ENCODE peak calls at places on chromosomes 13 and 19, in five cellular contexts. X, J, V, R and Y are unnamed samples.

GRCh38 chr19:20999731-21000352 is 20.6 kb upstream of the ZNF430 start:
- DNase-seq in R (peak; percentile 77), X (peak; percentile 90), J (peak; percentile 91), V (peak; percentile 87), Y (peak; percentile 94)

GRCh38 chr13:43648733-43649132 is 138.0 kb downstream of the ENOX1 start:
- DNase-seq in R (no peak), X (no peak), V (peak; percentile 47), J (no peak), Y (no peak)

GRCh38 chr19:4908311-4908710 is 990 bp upstream of the UHRF1 start:
- DNase-seq in J (no peak), V (no peak), R (no peak), X (no peak), Y (no peak)

GRCh38 chr19:423691-424466 is 14.9 kb upstream of the C2CD4C start:
- DNase-seq in R (no peak), J (no peak), V (no peak), X (no peak), Y (no peak)

GRCh38 chr19:17797397-17798201 is 2.7 kb downstream of the B3GNT3 start:
- DNase-seq in X (peak; percentile 68), J (no peak), V (no peak), R (no peak), Y (no peak)

GRCh38 chr13:26971990-26972888 is 199.4 kb downstream of the USP12 start:
- DNase-seq in J (no peak), V (peak; percentile 45), R (no peak), X (peak; percentile 6), Y (peak; percentile 51)

GRCh38 chr19:10289836-10290438 is at the start of gene ICAM5:
- DNase-seq in X (peak; percentile 45), R (no peak), V (no peak), J (peak; percentile 73), Y (peak; percentile 49)

GRCh38 chr13:35733832-35734231 is 257.3 kb upstream of the MAB21L1 start:
- DNase-seq in R (no peak), X (no peak), V (peak; percentile 60), J (no peak), Y (no peak)

GRCh38 chr19:30881986-30882385 is 467.2 kb downstream of the TSHZ3 start:
- DNase-seq in V (no peak), X (no peak), J (no peak), R (no peak), Y (no peak)

GRCh38 chr19:15280048-15280725 is 47.9 kb upstream of the EPHX3 start:
- DNase-seq in X (no peak), V (no peak), J (no peak), R (no peak), Y (no peak)

GRCh38 chr19:18966304-18966703 is 25.3 kb upstream of the HOMER3 start:
- DNase-seq in J (no peak), V (no peak), R (no peak), X (no peak), Y (no peak)

GRCh38 chr13:44199627-44200207 is 173.9 kb upstream of the SERP2 start:
- DNase-seq in V (peak; percentile 48), J (no peak), R (no peak), X (no peak), Y (no peak)

GRCh38 chr13:33140161-33140560 is 123.9 kb downstream of the KL start:
- DNase-seq in R (no peak), V (no peak), X (no peak), J (no peak), Y (no peak)

GRCh38 chr13:74870865-74871264 is 611.1 kb downstream of the TBC1D4 start:
- DNase-seq in X (no peak), R (no peak), V (peak; percentile 32), J (no peak), Y (no peak)

GRCh38 chr13:23509781-23510543 is 60.2 kb upstream of the TNFRSF19 start:
- DNase-seq in X (no peak), V (peak; percentile 97), J (no peak), R (no peak), Y (no peak)

GRCh38 chr13:42575938-42576337 is 2.0 kb downstream of the TNFSF11 start:
- DNase-seq in R (no peak), J (no peak), V (no peak), X (no peak), Y (no peak)

GRCh38 chr19:610071-610800 is 20.6 kb downstream of the HCN2 start:
- DNase-seq in V (peak; percentile 17), R (no peak), X (peak; percentile 26), J (no peak), Y (peak; percentile 63)

GRCh38 chr19:45659096-45659729 is 8.8 kb upstream of the GIPR start:
- DNase-seq in J (no peak), V (no peak), R (no peak), X (no peak), Y (no peak)

GRCh38 chr13:94710881-94711560 is 1.3 kb downstream of the SOX21 start:
- DNase-seq in X (no peak), R (no peak), V (no peak), J (peak; percentile 45), Y (no peak)

GRCh38 chr19:54792814-54793213 is 10.6 kb upstream of the KIR2DL4 start:
- DNase-seq in X (no peak), R (no peak), J (no peak), V (no peak), Y (no peak)

GRCh38 chr13:111202149-111202548 is 87.0 kb downstream of the ARHGEF7 start:
- DNase-seq in V (no peak), J (no peak), X (no peak), R (no peak), Y (no peak)

GRCh38 chr13:24153347-24153746 is 7.2 kb upstream of the SPATA13 start:
- DNase-seq in R (no peak), J (no peak), X (no peak), V (no peak), Y (no peak)

GRCh38 chr13:46578590-46578975 is 25.6 kb downstream of the LRCH1 start:
- DNase-seq in J (no peak), X (peak; percentile 39), R (no peak), V (no peak), Y (no peak)

GRCh38 chr19:4260605-4261191 is 13.8 kb downstream of the YJU2 start:
- DNase-seq in R (no peak), J (no peak), X (no peak), V (no peak), Y (no peak)

GRCh38 chr13:60431108-60431700 is 34.2 kb downstream of the TDRD3 start:
- DNase-seq in J (no peak), V (peak; percentile 70), X (no peak), R (no peak), Y (no peak)

GRCh38 chr13:41942462-41943094 is 18.3 kb downstream of the VWA8 start:
- DNase-seq in X (no peak), R (no peak), J (no peak), V (peak; percentile 73), Y (no peak)

GRCh38 chr19:2675892-2676291 is 26.6 kb downstream of the GNG7 start:
- DNase-seq in R (peak; percentile 27), J (no peak), V (no peak), X (no peak), Y (no peak)

GRCh38 chr19:13717194-13717643 is 47.1 kb upstream of the MRI1 start:
- DNase-seq in X (no peak), R (no peak), V (no peak), J (no peak), Y (no peak)

GRCh38 chr13:39788097-39788496 is 132.6 kb downstream of the COG6 start:
- DNase-seq in X (no peak), V (no peak), J (no peak), R (no peak), Y (no peak)